ENCODE peak calls at places on chromosomes 7 and 10, in six cellular contexts. G is neural progenitor cell, J is PC-3, I is PC-9, K is GM23248, R is HepG2. C is an unnamed sample.
A peak's percentile ranks its signal among the peaks of the same experiment; 100 is the strongest.

GRCh38 chr7:149606826-149607225 is 109.2 kb upstream of the ZNF746 start:
- DNase-seq in G (no peak), J (no peak), I (no peak), K (no peak), R (no peak), C (no peak)

GRCh38 chr7:128359939-128360338 is 1.6 kb downstream of the PRRT4 start:
- DNase-seq in G (no peak), J (no peak), I (no peak), K (no peak), R (no peak), C (no peak)

GRCh38 chr10:32954080-32954479 is 4.0 kb downstream of the ITGB1 start:
- DNase-seq in G (no peak), J (no peak), I (no peak), K (no peak), R (no peak), C (no peak)

GRCh38 chr7:99372275-99373085 is 2.0 kb upstream of the ARPC1B start:
- DNase-seq in G (peak; percentile 68), J (no peak), I (peak; percentile 87), K (peak; percentile 55), R (peak; percentile 97), C (peak; percentile 39)

GRCh38 chr7:154591544-154591943 is 411.4 kb downstream of the PAXIP1 start:
- DNase-seq in G (no peak), J (no peak), I (no peak), K (no peak), R (no peak), C (no peak)

GRCh38 chr10:6211341-6212265 is 8.9 kb downstream of the PFKFB3 start:
- DNase-seq in G (peak; percentile 73), J (no peak), I (no peak), K (peak; percentile 67), R (no peak), C (peak; percentile 32)

GRCh38 chr7:124152859-124153692 is 120.2 kb upstream of the TMEM229A start:
- DNase-seq in G (peak; percentile 30), J (peak; percentile 67), I (no peak), K (peak; percentile 24), R (peak; percentile 27), C (peak; percentile 76)

GRCh38 chr7:143901360-143901709 is 641 bp downstream of the TCAF1 start:
- DNase-seq in G (no peak), J (no peak), I (no peak), K (peak; percentile 71), R (peak; percentile 25), C (no peak)

GRCh38 chr7:48428091-48428710 is 256.9 kb downstream of the ABCA13 start:
- DNase-seq in G (no peak), J (peak; percentile 45), I (no peak), K (no peak), R (no peak), C (no peak)

GRCh38 chr10:93154531-93154930 is 80.8 kb downstream of the CYP26A1 start:
- DNase-seq in G (no peak), J (no peak), I (no peak), K (peak; percentile 41), R (no peak), C (no peak)

GRCh38 chr7:99624487-99624886 is 7.7 kb downstream of the ZSCAN25 start:
- DNase-seq in G (no peak), J (no peak), I (no peak), K (no peak), R (no peak), C (no peak)

GRCh38 chr10:49007128-49007527 is 67.5 kb upstream of the LRRC18 start:
- DNase-seq in G (no peak), J (no peak), I (no peak), K (no peak), R (no peak), C (no peak)

GRCh38 chr7:48424731-48425130 is 253.5 kb downstream of the ABCA13 start:
- DNase-seq in G (peak; percentile 53), J (peak; percentile 75), I (peak; percentile 32), K (peak; percentile 16), R (peak; percentile 23), C (peak; percentile 65)

GRCh38 chr7:30934732-30935568 is 23.3 kb downstream of the AQP1 start:
- DNase-seq in G (no peak), J (no peak), I (no peak), K (no peak), R (no peak), C (no peak)

GRCh38 chr10:131170042-131170983 is 141.2 kb downstream of the TCERG1L start:
- DNase-seq in G (no peak), J (no peak), I (no peak), K (no peak), R (no peak), C (no peak)

GRCh38 chr7:106050743-106051110 is 61.4 kb downstream of the SYPL1 start:
- DNase-seq in G (no peak), J (peak; percentile 80), I (no peak), K (peak; percentile 91), R (no peak), C (no peak)

GRCh38 chr7:6480323-6480660 is 32.5 kb upstream of the DAGLB start:
- DNase-seq in G (no peak), J (no peak), I (no peak), K (peak; percentile 54), R (no peak), C (no peak)

GRCh38 chr7:142553216-142553615 is 196.1 kb upstream of the PRSS1 start:
- DNase-seq in G (no peak), J (peak; percentile 32), I (peak; percentile 43), K (peak; percentile 52), R (no peak), C (no peak)

GRCh38 chr10:131778842-131779241 is 122.0 kb upstream of the PPP2R2D start:
- DNase-seq in G (no peak), J (no peak), I (no peak), K (no peak), R (no peak), C (no peak)

GRCh38 chr7:38007096-38007495 is 86.7 kb downstream of the EPDR1 start:
- DNase-seq in G (peak; percentile 8), J (no peak), I (no peak), K (no peak), R (no peak), C (no peak)

GRCh38 chr7:95404316-95404715 is 8.1 kb upstream of the PON3 start:
- DNase-seq in G (peak; percentile 55), J (no peak), I (no peak), K (peak; percentile 45), R (no peak), C (no peak)

GRCh38 chr10:14004536-14004935 is 326.2 kb downstream of the FRMD4A start:
- DNase-seq in G (no peak), J (peak; percentile 64), I (peak; percentile 52), K (peak; percentile 59), R (no peak), C (no peak)

GRCh38 chr10:70508912-70509366 is 30.4 kb downstream of the PALD1 start:
- DNase-seq in G (peak; percentile 63), J (no peak), I (no peak), K (peak; percentile 52), R (no peak), C (peak; percentile 36)

GRCh38 chr10:23439452-23439919 is 611 bp downstream of the OTUD1 start:
- DNase-seq in G (peak; percentile 63), J (no peak), I (no peak), K (peak; percentile 61), R (no peak), C (peak; percentile 28)

GRCh38 chr10:112249722-112250121 is 33.5 kb upstream of the TECTB start:
- DNase-seq in G (no peak), J (no peak), I (no peak), K (no peak), R (no peak), C (no peak)

GRCh38 chr7:131103997-131104396 is 223.7 kb upstream of the MKLN1 start:
- DNase-seq in G (no peak), J (peak; percentile 9), I (no peak), K (peak; percentile 90), R (no peak), C (no peak)

GRCh38 chr7:17524746-17525145 is 226.3 kb downstream of the AHR start:
- DNase-seq in G (no peak), J (no peak), I (no peak), K (peak; percentile 65), R (no peak), C (no peak)

GRCh38 chr7:127390817-127391590 is 1.5 kb downstream of the ZNF800 start:
- DNase-seq in G (peak; percentile 27), J (no peak), I (no peak), K (no peak), R (no peak), C (no peak)

GRCh38 chr7:831596-832291 is 532 bp upstream of the SUN1 start:
- DNase-seq in G (no peak), J (peak; percentile 90), I (peak; percentile 93), K (peak; percentile 94), R (peak; percentile 35), C (no peak)

GRCh38 chr7:27762062-27762461 is 22.1 kb downstream of the TAX1BP1 start:
- DNase-seq in G (no peak), J (peak; percentile 57), I (no peak), K (no peak), R (no peak), C (no peak)
- H3K27ac ChIP-seq in G (no peak overlapping the region), J (peak overlapping the region; percentile 61), I (no peak overlapping the region), K (no peak overlapping the region), R (no peak overlapping the region), C (no peak overlapping the region)

DNA sequence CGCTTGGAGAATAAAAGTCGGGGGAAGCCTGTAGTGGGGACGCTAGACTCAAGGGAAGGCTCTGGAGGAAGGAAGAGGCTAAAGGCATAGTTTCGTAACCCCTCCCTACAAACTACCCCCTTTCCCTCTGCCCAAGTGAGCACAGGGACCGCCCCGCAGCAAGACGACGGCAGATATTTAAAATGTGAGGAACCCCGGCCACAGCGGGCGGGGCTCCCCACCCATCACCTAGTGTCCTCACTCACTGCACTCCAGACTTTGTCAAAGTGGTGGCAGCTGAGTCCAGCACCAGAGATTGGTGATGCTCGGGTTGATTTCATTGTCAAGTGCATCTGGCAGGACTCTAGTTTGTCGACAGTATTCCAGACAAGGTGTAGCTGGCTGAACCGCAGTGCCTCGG is 69.0 kb downstream of the PRKAG2 start:
- DNase-seq in G (no peak), J (no peak), I (no peak), K (no peak), R (no peak), C (no peak)
- TF ChIP-seq EZH2 in G (no peak), J (no peak), I (no peak), K (no peak), R (no peak), C (no peak)

GRCh38 chr10:46283945-46284285 is 2.9 kb upstream of the ANTXRL start:
- DNase-seq in G (no peak), J (no peak), I (no peak), K (no peak), R (no peak), C (no peak)
- H3K27ac ChIP-seq in G (no peak overlapping the region), J (no peak overlapping the region), I (no peak overlapping the region), K (peak overlapping the region; percentile 48), R (no peak overlapping the region), C (no peak overlapping the region)

GRCh38 chr10:127737563-127738511 is 852 bp downstream of the FOXI2 start:
- DNase-seq in G (no peak), J (no peak), I (no peak), K (no peak), R (no peak), C (peak; percentile 31)

GRCh38 chr10:127738512-127739424 is 1.8 kb downstream of the FOXI2 start:
- DNase-seq in G (peak; percentile 60), J (no peak), I (no peak), K (no peak), R (no peak), C (peak; percentile 53)

GRCh38 chr10:127735723-127736221 is 1.2 kb upstream of the FOXI2 start:
- DNase-seq in G (peak; percentile 25), J (no peak), I (no peak), K (no peak), R (no peak), C (peak; percentile 76)

GRCh38 chr10:127736222-127736914 is 617 bp upstream of the FOXI2 start:
- DNase-seq in G (peak; percentile 67), J (no peak), I (no peak), K (no peak), R (no peak), C (peak; percentile 57)

GRCh38 chr10:127736915-127737562 is at the start of gene FOXI2:
- DNase-seq in G (peak; percentile 83), J (no peak), I (no peak), K (no peak), R (no peak), C (peak; percentile 90)
- TF ChIP-seq EZH2 in G (no peak), J (no peak), I (no peak), K (no peak), R (no peak), C (peak; percentile 3)

C was measured in GM23338.